ENCODE peak calls at places on chromosomes 5 and 9, in seven cellular contexts. O, W, H, Z, C, A and D are unnamed samples.

GRCh38 chr5:13660072-13660471 is 284.4 kb downstream of the DNAH5 start:
- DNase-seq in O (no peak), W (no peak), H (no peak), Z (peak), C (peak), A (no peak), D (peak)

GRCh38 chr5:169347786-169348185 is 46.8 kb upstream of the SLIT3 start:
- DNase-seq in O (no peak), W (no peak), H (no peak), Z (no peak), C (no peak), A (no peak), D (no peak)

GRCh38 chr5:107618233-107618632 is 52.5 kb downstream of the EFNA5 start:
- DNase-seq in O (no peak), W (no peak), H (no peak), Z (no peak), C (peak), A (no peak), D (no peak)

GRCh38 chr5:51465165-51465564 is 81.9 kb downstream of the ISL1 start:
- DNase-seq in O (no peak), W (peak), H (no peak), Z (no peak), C (no peak), A (no peak), D (peak)

GRCh38 chr9:121895836-121896544 is 197.1 kb downstream of the TTLL11 start:
- DNase-seq in O (no peak), W (no peak), H (no peak), Z (peak), C (no peak), A (peak), D (peak)

GRCh38 chr5:123460296-123460729 is 37.1 kb upstream of the CEP120 start:
- DNase-seq in O (no peak), W (no peak), H (no peak), Z (peak), C (peak), A (peak), D (peak)

GRCh38 chr5:40401965-40402364 is 277.8 kb upstream of the PTGER4 start:
- DNase-seq in O (no peak), W (no peak), H (no peak), Z (peak), C (no peak), A (peak), D (peak)

GRCh38 chr5:147426928-147427327 is 82.9 kb downstream of the DPYSL3 start:
- DNase-seq in O (no peak), W (no peak), H (no peak), Z (no peak), C (no peak), A (no peak), D (no peak)

GRCh38 chr9:117796681-117797080 is 92.5 kb downstream of the TLR4 start:
- DNase-seq in O (no peak), W (no peak), H (no peak), Z (no peak), C (peak), A (no peak), D (no peak)

GRCh38 chr5:14728109-14728938 is 63.8 kb downstream of the OTULIN start:
- DNase-seq in O (peak), W (peak), H (peak), Z (no peak), C (no peak), A (no peak), D (peak)

GRCh38 chr5:32044904-32045303 is 129.2 kb downstream of the GOLPH3 start:
- DNase-seq in O (no peak), W (no peak), H (no peak), Z (peak), C (peak), A (no peak), D (no peak)

GRCh38 chr9:89920901-89921300 is 316.1 kb downstream of the GADD45G start:
- DNase-seq in O (no peak), W (no peak), H (no peak), Z (no peak), C (no peak), A (no peak), D (no peak)

GRCh38 chr9:12813960-12814876 is 39.4 kb downstream of the LURAP1L start:
- DNase-seq in O (no peak), W (no peak), H (no peak), Z (peak), C (peak), A (peak), D (peak)

GRCh38 chr9:120733190-120733589 is 18.9 kb upstream of the MEGF9 start:
- DNase-seq in O (no peak), W (no peak), H (no peak), Z (peak), C (peak), A (no peak), D (no peak)

GRCh38 chr5:44048268-44048984 is 340.8 kb downstream of the FGF10 start:
- DNase-seq in O (no peak), W (no peak), H (no peak), Z (no peak), C (peak), A (no peak), D (no peak)

GRCh38 chr9:18404482-18405029 is 69.4 kb upstream of the ADAMTSL1 start:
- DNase-seq in O (no peak), W (no peak), H (no peak), Z (no peak), C (no peak), A (no peak), D (no peak)

GRCh38 chr9:127508901-127509260 is 57.6 kb downstream of the LRSAM1 start:
- DNase-seq in O (no peak), W (no peak), H (no peak), Z (no peak), C (no peak), A (no peak), D (no peak)

GRCh38 chr5:74490814-74491213 is 149.7 kb downstream of the ENC1 start:
- DNase-seq in O (no peak), W (no peak), H (no peak), Z (no peak), C (no peak), A (no peak), D (no peak)

GRCh38 chr5:179795049-179795862 is 1.5 kb downstream of the LTC4S start:
- DNase-seq in O (no peak), W (peak), H (no peak), Z (no peak), C (no peak), A (peak), D (peak)

GRCh38 chr9:125932012-125932411 is 184.8 kb downstream of the PBX3 start:
- DNase-seq in O (no peak), W (no peak), H (no peak), Z (peak), C (peak), A (peak), D (peak)

GRCh38 chr5:139062910-139063663 is 135.1 kb downstream of the SIL1 start:
- DNase-seq in O (no peak), W (no peak), H (no peak), Z (no peak), C (no peak), A (no peak), D (no peak)

GRCh38 chr5:76385540-76385939 is 17.5 kb upstream of the IQGAP2 start:
- DNase-seq in O (no peak), W (no peak), H (no peak), Z (no peak), C (no peak), A (no peak), D (no peak)

GRCh38 chr5:100840364-100840763 is 62.7 kb downstream of the ST8SIA4 start:
- DNase-seq in O (no peak), W (no peak), H (no peak), Z (peak), C (peak), A (peak), D (peak)

GRCh38 chr9:72210522-72210921 is 61.3 kb downstream of the GDA start:
- DNase-seq in O (no peak), W (no peak), H (no peak), Z (no peak), C (no peak), A (no peak), D (no peak)

GRCh38 chr5:10329808-10330481 is 22.2 kb upstream of the CMBL start:
- DNase-seq in O (no peak), W (no peak), H (no peak), Z (peak), C (peak), A (no peak), D (no peak)

GRCh38 chr9:136791466-136792276 is 527 bp downstream of the TMEM141 start:
- DNase-seq in O (no peak), W (peak), H (peak), Z (no peak), C (peak), A (peak), D (peak)

GRCh38 chr9:114592356-114592755 is 4.8 kb downstream of the ATP6V1G1 start:
- DNase-seq in O (no peak), W (no peak), H (no peak), Z (peak), C (peak), A (no peak), D (peak)

GRCh38 chr5:157519579-157520253 is 55.9 kb downstream of the ADAM19 start:
- DNase-seq in O (no peak), W (no peak), H (no peak), Z (no peak), C (no peak), A (no peak), D (no peak)

GRCh38 chr9:132023409-132024180 is 56.1 kb downstream of the MED27 start:
- DNase-seq in O (no peak), W (no peak), H (no peak), Z (no peak), C (no peak), A (no peak), D (no peak)

GRCh38 chr9:83986223-83986622 is 5.6 kb downstream of the RMI1 start:
- DNase-seq in O (no peak), W (no peak), H (no peak), Z (no peak), C (no peak), A (no peak), D (no peak)

GRCh38 chr9:105132006-105132405 is 112.4 kb upstream of the SLC44A1 start:
- DNase-seq in O (no peak), W (no peak), H (no peak), Z (no peak), C (no peak), A (no peak), D (no peak)

GRCh38 chr9:20980713-20981481 is 50.5 kb downstream of the HACD4 start:
- DNase-seq in O (no peak), W (no peak), H (no peak), Z (peak), C (peak), A (no peak), D (no peak)

GRCh38 chr5:125967576-125967975 is 455.6 kb upstream of the GRAMD2B start:
- DNase-seq in O (no peak), W (no peak), H (no peak), Z (no peak), C (no peak), A (no peak), D (no peak)

GRCh38 chr5:140220698-140221064 is 45.7 kb downstream of the CYSTM1 start:
- DNase-seq in O (no peak), W (no peak), H (no peak), Z (no peak), C (peak), A (no peak), D (no peak)

GRCh38 chr5:177070536-177071191 is 16.1 kb upstream of the FGFR4 start:
- DNase-seq in O (no peak), W (no peak), H (no peak), Z (no peak), C (no peak), A (no peak), D (no peak)

GRCh38 chr5:140298183-140298601 is 4.7 kb downstream of the PFDN1 start:
- DNase-seq in O (no peak), W (no peak), H (no peak), Z (peak), C (peak), A (no peak), D (peak)

GRCh38 chr5:102826629-102827028 is 71.5 kb downstream of the PAM start:
- DNase-seq in O (no peak), W (no peak), H (no peak), Z (no peak), C (no peak), A (no peak), D (peak)

GRCh38 chr9:2459756-2460155 is 161.8 kb upstream of the VLDLR start:
- DNase-seq in O (no peak), W (no peak), H (no peak), Z (no peak), C (no peak), A (no peak), D (no peak)

GRCh38 chr5:126975791-126976190 is 54.6 kb downstream of the MARCHF3 start:
- DNase-seq in O (no peak), W (no peak), H (no peak), Z (no peak), C (no peak), A (no peak), D (no peak)

DNA sequence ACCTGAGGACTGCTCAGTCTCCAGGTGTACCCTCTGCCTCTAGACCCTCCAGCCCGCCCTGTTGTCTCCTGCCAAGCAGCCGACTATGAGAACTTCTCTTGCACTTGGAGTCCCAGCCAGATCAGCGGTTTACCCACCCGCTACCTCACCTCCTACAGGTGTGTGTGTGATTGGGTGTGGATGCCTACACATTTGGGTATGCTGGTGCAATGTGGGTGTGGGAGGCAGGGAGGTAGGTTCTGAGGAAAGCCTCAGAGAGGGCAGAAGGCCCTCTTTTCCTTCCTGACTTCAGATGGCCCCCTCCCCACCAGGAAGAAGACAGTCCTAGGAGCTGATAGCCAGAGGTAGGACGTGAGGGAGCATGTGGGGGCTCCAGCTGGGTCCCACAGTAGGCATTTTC is 5.0 kb downstream of the IL11RA start:
- DNase-seq in O (no peak), W (no peak), H (no peak), Z (no peak), C (no peak), A (no peak), D (no peak)
- H3K18ac ChIP-seq in O (no peak), W (no peak), H (no peak), Z (no peak), C (no peak), A (no peak), D (no peak)

GRCh38 chr9:93155716-93156474 is 21.8 kb upstream of the NINJ1 start:
- DNase-seq in O (no peak), W (no peak), H (no peak), Z (no peak), C (no peak), A (no peak), D (no peak)
- H3K18ac ChIP-seq in O (no peak), W (no peak), H (no peak), Z (no peak), C (no peak), A (no peak), D (no peak)

GRCh38 chr5:37568018-37568753 is 189.1 kb downstream of the WDR70 start:
- DNase-seq in O (no peak), W (no peak), H (no peak), Z (no peak), C (no peak), A (no peak), D (no peak)

GRCh38 chr5:37568893-37569292 is 189.8 kb downstream of the WDR70 start:
- DNase-seq in O (no peak), W (no peak), H (no peak), Z (no peak), C (no peak), A (peak), D (no peak)

GRCh38 chr5:37565067-37565670 is 186.1 kb downstream of the WDR70 start:
- DNase-seq in O (no peak), W (no peak), H (no peak), Z (peak), C (no peak), A (peak), D (no peak)

GRCh38 chr5:37569466-37569865 is 190.3 kb downstream of the WDR70 start:
- DNase-seq in O (no peak), W (no peak), H (no peak), Z (no peak), C (no peak), A (peak), D (no peak)

GRCh38 chr5:37567566-37567965 is 188.4 kb downstream of the WDR70 start:
- DNase-seq in O (no peak), W (no peak), H (no peak), Z (no peak), C (no peak), A (no peak), D (no peak)
- H3K18ac ChIP-seq in O (no peak), W (no peak), H (no peak), Z (no peak), C (no peak), A (no peak), D (no peak)

DNA sequence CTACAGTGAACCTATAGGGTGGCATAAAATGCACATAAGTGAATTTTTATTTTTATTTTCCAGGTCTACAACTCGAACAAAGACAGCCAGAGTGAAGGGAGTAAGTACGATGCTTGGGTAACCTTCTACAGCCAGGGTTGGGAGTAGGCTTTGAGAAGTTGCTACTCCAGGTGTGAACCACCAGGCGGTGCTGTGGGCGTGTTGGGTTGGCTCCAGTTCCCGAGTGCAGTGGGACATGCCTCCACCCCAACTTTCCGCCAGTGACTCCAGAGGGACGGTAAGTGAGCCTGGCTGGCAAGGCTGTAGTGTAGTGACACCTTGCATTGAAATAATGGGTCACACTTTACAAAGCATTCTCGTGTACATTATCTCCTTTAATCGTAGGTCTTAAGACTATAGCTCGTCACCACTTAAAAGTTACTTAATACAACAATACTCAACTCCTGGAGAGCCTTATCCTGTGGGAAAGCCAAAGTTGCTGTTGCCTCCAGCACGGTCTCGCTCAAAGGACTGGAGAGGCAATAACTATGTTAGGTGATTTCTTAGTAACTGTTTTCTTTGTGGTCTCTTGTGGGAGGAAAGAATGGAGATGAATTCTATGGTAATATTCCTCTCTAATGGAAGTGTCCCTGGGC is 244.0 kb downstream of the ARHGAP26 start:
- DNase-seq in O (no peak), W (peak), H (no peak), Z (no peak), C (no peak), A (peak), D (peak)
- H3K18ac ChIP-seq in O (no peak), W (no peak), H (no peak), Z (no peak), C (no peak), A (no peak), D (peak)

DNA sequence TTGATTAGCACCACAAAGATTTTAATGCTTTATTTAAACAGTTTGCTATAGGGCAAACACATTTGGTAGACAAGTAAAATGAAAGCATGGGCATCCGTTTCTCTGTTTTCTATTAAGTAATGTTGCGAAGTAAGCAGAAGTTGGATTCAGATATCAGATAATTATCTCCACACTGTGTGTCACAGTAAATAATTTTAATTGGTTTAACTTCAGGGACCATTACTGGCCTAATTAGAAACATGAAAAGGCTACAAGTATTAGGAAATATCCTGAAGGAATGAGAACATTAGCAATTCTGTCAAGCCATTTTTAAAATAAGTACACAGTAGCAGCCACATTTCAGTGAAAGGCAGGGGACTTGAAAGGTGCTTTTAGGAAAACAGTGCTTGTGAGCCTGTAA is 975.4 kb downstream of the NR2F1-AS1 start:
- DNase-seq in O (no peak), W (no peak), H (no peak), Z (no peak), C (no peak), A (no peak), D (no peak)
- H3K18ac ChIP-seq in O (no peak), W (no peak), H (no peak), Z (no peak), C (no peak), A (no peak), D (no peak)